ENCODE peak calls at places on chromosome X, in four cellular contexts. One of them, this sample, is unnamed.

GRCh38 chrX:111568356-111568755 is 56.9 kb downstream of the SERTM2 start:
- DNase-seq in RPMI7951: peak; percentile 16
- DNase-seq in ELR: peak; percentile 9
- DNase-seq in GM04504: no peak
- DNase-seq in this sample: no peak

GRCh38 chrX:135331525-135331924 is 22.2 kb downstream of the ETDC start:
- DNase-seq in RPMI7951: no peak
- DNase-seq in ELR: no peak
- DNase-seq in GM04504: no peak
- DNase-seq in this sample: no peak

GRCh38 chrX:132071260-132071659 is 48.2 kb downstream of the STK26 start:
- DNase-seq in RPMI7951: peak; percentile 6
- DNase-seq in ELR: peak; percentile 25
- DNase-seq in GM04504: no peak
- DNase-seq in this sample: no peak

GRCh38 chrX:9132036-9132435 is 98.1 kb upstream of the FAM9B start:
- DNase-seq in RPMI7951: no peak
- DNase-seq in ELR: no peak
- DNase-seq in GM04504: no peak
- DNase-seq in this sample: no peak

GRCh38 chrX:11427082-11428033 is 134.1 kb downstream of the AMELX start:
- DNase-seq in RPMI7951: no peak
- DNase-seq in ELR: no peak
- DNase-seq in GM04504: no peak
- DNase-seq in this sample: no peak

GRCh38 chrX:123088331-123088730 is 95.7 kb upstream of the GRIA3 start:
- DNase-seq in RPMI7951: no peak
- DNase-seq in ELR: no peak
- DNase-seq in GM04504: no peak
- DNase-seq in this sample: no peak

GRCh38 chrX:38641197-38641596 is 79.9 kb downstream of the TSPAN7 start:
- DNase-seq in RPMI7951: no peak
- DNase-seq in ELR: no peak
- DNase-seq in GM04504: no peak
- DNase-seq in this sample: no peak

GRCh38 chrX:32155044-32155638 is 1056.2 kb downstream of the DMD start:
- DNase-seq in RPMI7951: no peak
- DNase-seq in ELR: no peak
- DNase-seq in GM04504: no peak
- DNase-seq in this sample: no peak

GRCh38 chrX:41027388-41027787 is 57.9 kb upstream of the USP9X start:
- DNase-seq in RPMI7951: peak; percentile 75
- DNase-seq in ELR: peak; percentile 73
- DNase-seq in GM04504: peak; percentile 53
- DNase-seq in this sample: peak; percentile 38

GRCh38 chrX:150828785-150829184 is 69.7 kb downstream of the CD99L2 start:
- DNase-seq in RPMI7951: no peak
- DNase-seq in ELR: no peak
- DNase-seq in GM04504: no peak
- DNase-seq in this sample: no peak

GRCh38 chrX:55357236-55357635 is 92.5 kb upstream of the PAGE3 start:
- DNase-seq in RPMI7951: no peak
- DNase-seq in ELR: no peak
- DNase-seq in GM04504: no peak
- DNase-seq in this sample: no peak

GRCh38 chrX:68894142-68894512 is 65.3 kb downstream of the EFNB1 start:
- DNase-seq in RPMI7951: no peak
- DNase-seq in ELR: no peak
- DNase-seq in GM04504: no peak
- DNase-seq in this sample: no peak

GRCh38 chrX:24343719-24344118 is 16.7 kb upstream of the SUPT20HL1 start:
- DNase-seq in RPMI7951: no peak
- DNase-seq in ELR: no peak
- DNase-seq in GM04504: no peak
- DNase-seq in this sample: no peak

GRCh38 chrX:132612990-132613564 is 124.2 kb upstream of the MBNL3 start:
- DNase-seq in RPMI7951: peak; percentile 16
- DNase-seq in ELR: peak; percentile 2
- DNase-seq in GM04504: no peak
- DNase-seq in this sample: no peak

GRCh38 chrX:65677954-65678469 is 10.6 kb downstream of the MSN start:
- DNase-seq in RPMI7951: peak; percentile 95
- DNase-seq in ELR: peak; percentile 88
- DNase-seq in GM04504: peak; percentile 80
- DNase-seq in this sample: peak; percentile 80

GRCh38 chrX:9340619-9341304 is 124.1 kb upstream of the TBL1X start:
- DNase-seq in RPMI7951: peak; percentile 54
- DNase-seq in ELR: peak; percentile 17
- DNase-seq in GM04504: peak; percentile 36
- DNase-seq in this sample: no peak